ENCODE peak calls at places on chromosome 3, in seven cellular contexts. D is midbrain, S is RWPE2, F is left colon, Q is foreskin fibroblast, Z is IMR-90, A is heart left ventricle. B is an unnamed sample.

GRCh38 chr3:61875976-61876671 is 314.8 kb downstream of the PTPRG start:
- DNase-seq in D (no peak), S (no peak), F (no peak), Q (no peak), Z (no peak), A (no peak), B (no peak)

GRCh38 chr3:85567074-85567676 is 608.4 kb downstream of the CADM2 start:
- DNase-seq in D (peak), S (no peak), F (no peak), Q (no peak), Z (peak), A (peak), B (peak)

GRCh38 chr3:29695201-29695904 is 414.5 kb downstream of the RBMS3 start:
- DNase-seq in D (no peak), S (no peak), F (no peak), Q (peak), Z (peak), A (no peak), B (no peak)

GRCh38 chr3:168088106-168088722 is 7.5 kb downstream of the GOLIM4 start:
- DNase-seq in D (no peak), S (no peak), F (no peak), Q (no peak), Z (no peak), A (no peak), B (no peak)

GRCh38 chr3:119625451-119626153 is 27.9 kb downstream of the PLA1A start:
- DNase-seq in D (no peak), S (no peak), F (no peak), Q (no peak), Z (no peak), A (no peak), B (no peak)

GRCh38 chr3:101848754-101849713 is at the start of gene NFKBIZ:
- DNase-seq in D (peak), S (peak), F (peak), Q (peak), Z (peak), A (peak), B (peak)

GRCh38 chr3:41213563-41213962 is 14.3 kb downstream of the CTNNB1 start:
- DNase-seq in D (no peak), S (no peak), F (no peak), Q (no peak), Z (no peak), A (no peak), B (no peak)

GRCh38 chr3:149333518-149333859 is at the start of gene TM4SF18:
- DNase-seq in D (peak), S (no peak), F (no peak), Q (no peak), Z (no peak), A (no peak), B (no peak)

GRCh38 chr3:189507856-189508255 is 123.3 kb upstream of the TP63 start:
- DNase-seq in D (no peak), S (no peak), F (no peak), Q (no peak), Z (no peak), A (no peak), B (no peak)

GRCh38 chr3:79729096-79729495 is 38.7 kb downstream of the ROBO1 start:
- DNase-seq in D (peak), S (no peak), F (no peak), Q (no peak), Z (no peak), A (no peak), B (peak)

GRCh38 chr3:19254784-19255338 is 106.6 kb downstream of the KCNH8 start:
- DNase-seq in D (no peak), S (no peak), F (no peak), Q (no peak), Z (no peak), A (no peak), B (no peak)

GRCh38 chr3:16906679-16907078 is 21.9 kb downstream of the PLCL2 start:
- DNase-seq in D (no peak), S (no peak), F (no peak), Q (peak), Z (peak), A (no peak), B (no peak)

GRCh38 chr3:39279745-39280517 is at the start of gene CX3CR1:
- DNase-seq in D (peak), S (no peak), F (no peak), Q (no peak), Z (no peak), A (peak), B (no peak)

GRCh38 chr3:52523386-52524257 is 10.0 kb downstream of the NT5DC2 start:
- DNase-seq in D (no peak), S (peak), F (no peak), Q (no peak), Z (no peak), A (peak), B (peak)

GRCh38 chr3:182824957-182825356 is 31.7 kb downstream of the ATP11B start:
- DNase-seq in D (no peak), S (no peak), F (no peak), Q (no peak), Z (no peak), A (no peak), B (no peak)

GRCh38 chr3:9780451-9780797 is 10.7 kb upstream of the CAMK1 start:
- DNase-seq in D (no peak), S (no peak), F (no peak), Q (no peak), Z (no peak), A (no peak), B (no peak)

GRCh38 chr3:185997130-185997529 is 59.3 kb upstream of the TRA2B start:
- DNase-seq in D (no peak), S (no peak), F (no peak), Q (no peak), Z (no peak), A (no peak), B (no peak)

GRCh38 chr3:105880681-105881290 is 12.0 kb upstream of the CBLB start:
- DNase-seq in D (no peak), S (no peak), F (no peak), Q (no peak), Z (peak), A (no peak), B (no peak)

GRCh38 chr3:123505820-123506219 is 56.9 kb upstream of the ADCY5 start:
- DNase-seq in D (no peak), S (no peak), F (no peak), Q (no peak), Z (no peak), A (no peak), B (no peak)

GRCh38 chr3:52083556-52084087 is 27.3 kb upstream of the DUSP7 start:
- DNase-seq in D (no peak), S (no peak), F (no peak), Q (no peak), Z (no peak), A (no peak), B (no peak)

GRCh38 chr3:74883690-74884089 is 269.2 kb upstream of the CNTN3 start:
- DNase-seq in D (no peak), S (no peak), F (no peak), Q (peak), Z (peak), A (no peak), B (peak)

GRCh38 chr3:106570426-106570825 is 701.6 kb upstream of the CBLB start:
- DNase-seq in D (no peak), S (no peak), F (no peak), Q (no peak), Z (no peak), A (no peak), B (no peak)

GRCh38 chr3:48661501-48662139 is 1.1 kb downstream of the CELSR3 start:
- DNase-seq in D (peak), S (no peak), F (peak), Q (no peak), Z (peak), A (peak), B (no peak)

GRCh38 chr3:139975592-139976360 is 40.8 kb downstream of the CLSTN2 start:
- DNase-seq in D (no peak), S (no peak), F (no peak), Q (no peak), Z (no peak), A (peak), B (peak)

GRCh38 chr3:52521881-52522650 is 11.6 kb downstream of the NT5DC2 start:
- DNase-seq in D (no peak), S (peak), F (no peak), Q (no peak), Z (no peak), A (peak), B (no peak)

GRCh38 chr3:170222647-170223541 is 670 bp downstream of the PRKCI start:
- DNase-seq in D (peak), S (peak), F (peak), Q (no peak), Z (peak), A (peak), B (peak)

GRCh38 chr3:24837601-24838000 is 343.0 kb upstream of the THRB start:
- DNase-seq in D (no peak), S (no peak), F (no peak), Q (no peak), Z (no peak), A (no peak), B (no peak)

GRCh38 chr3:136898549-136898948 is 36.5 kb downstream of the NCK1 start:
- DNase-seq in D (no peak), S (no peak), F (no peak), Q (no peak), Z (no peak), A (no peak), B (no peak)

GRCh38 chr3:128505771-128506170 is 12.8 kb upstream of the GATA2 start:
- DNase-seq in D (no peak), S (no peak), F (no peak), Q (no peak), Z (no peak), A (no peak), B (no peak)